ENCODE peak calls at places on chromosome 21, in four cellular contexts. L, M, Y and Q are unnamed samples. For H3K9me3, H3K4me1 and H3K27me3, the result is how much of the 10 kb centered on the place peaks cover.

GRCh38 chr21:43209575-43210453 is 41.0 kb downstream of the CRYAA start:
- DNase-seq in L (no peak), M (peak), Y (peak), Q (no peak)

GRCh38 chr21:38669186-38669585 is 136.5 kb upstream of the ETS2 start:
- DNase-seq in L (no peak), M (no peak), Y (no peak), Q (no peak)

GRCh38 chr21:29224006-29224405 is 74.7 kb upstream of the BACH1 start:
- DNase-seq in L (no peak), M (no peak), Y (no peak), Q (no peak)

GRCh38 chr21:26800455-26801454 is 44.5 kb downstream of the ADAMTS1 start:
- DNase-seq in L (no peak), M (no peak), Y (no peak), Q (no peak)

GRCh38 chr21:41671859-41672542 is 94.9 kb downstream of the RIPK4 start:
- DNase-seq in L (no peak), M (no peak), Y (no peak), Q (no peak)

GRCh38 chr21:33948951-33949444 is 33.4 kb upstream of the ATP5PO start:
- DNase-seq in L (no peak), M (no peak), Y (no peak), Q (no peak)

GRCh38 chr21:42905195-42905594 is 12.1 kb downstream of the NDUFV3 start:
- DNase-seq in L (no peak), M (no peak), Y (no peak), Q (no peak)

GRCh38 chr21:18545908-18546307 is 142.3 kb upstream of the TMPRSS15 start:
- DNase-seq in L (no peak), M (no peak), Y (no peak), Q (no peak)

GRCh38 chr21:29117372-29117955 is 13.0 kb upstream of the MAP3K7CL start:
- DNase-seq in L (no peak), M (no peak), Y (no peak), Q (no peak)

GRCh38 chr21:41827951-41828883 is 50.9 kb downstream of the PRDM15 start:
- DNase-seq in L (no peak), M (peak), Y (no peak), Q (no peak)

GRCh38 chr21:25939396-25939761 is 204.6 kb downstream of the GABPA start:
- DNase-seq in L (no peak), M (no peak), Y (no peak), Q (no peak)

GRCh38 chr21:42839271-42840231 is 39.8 kb downstream of the WDR4 start:
- DNase-seq in L (no peak), M (peak), Y (no peak), Q (no peak)

GRCh38 chr21:41957991-41958766 is 4.4 kb upstream of the C2CD2 start:
- DNase-seq in L (peak), M (peak), Y (peak), Q (peak)

GRCh38 chr21:21688877-21689276 is 690.7 kb downstream of the NCAM2 start:
- DNase-seq in L (no peak), M (no peak), Y (no peak), Q (peak)

GRCh38 chr21:21631961-21632360 is 633.8 kb downstream of the NCAM2 start:
- DNase-seq in L (no peak), M (peak), Y (no peak), Q (peak)

GRCh38 chr21:16192900-16193299 is 463.1 kb downstream of the USP25 start:
- DNase-seq in L (no peak), M (no peak), Y (no peak), Q (no peak)

GRCh38 chr21:41759926-41760325 is 6.9 kb downstream of the RIPK4 start:
- DNase-seq in L (no peak), M (peak), Y (no peak), Q (no peak)

GRCh38 chr21:33011462-33011861 is 14.3 kb upstream of the OLIG2 start:
- DNase-seq in L (no peak), M (no peak), Y (peak), Q (no peak)

GRCh38 chr21:29342394-29342957 is 43.8 kb downstream of the BACH1 start:
- DNase-seq in L (peak), M (peak), Y (peak), Q (peak)

GRCh38 chr21:44883250-44883649 is 9.8 kb upstream of the PTTG1IP start:
- DNase-seq in L (no peak), M (peak), Y (no peak), Q (no peak)

GRCh38 chr21:34129039-34129891 is 55.9 kb downstream of the MRPS6 start:
- DNase-seq in L (peak), M (no peak), Y (peak), Q (peak)

GRCh38 chr21:41381731-41382130 is 19.9 kb downstream of the MX2 start:
- DNase-seq in L (no peak), M (no peak), Y (no peak), Q (no peak)

GRCh38 chr21:42381347-42381984 is 14.4 kb downstream of the TMPRSS3 start:
- DNase-seq in L (no peak), M (peak), Y (no peak), Q (no peak)

GRCh38 chr21:44397431-44398031 is 44.1 kb downstream of the TRPM2 start:
- DNase-seq in L (no peak), M (no peak), Y (peak), Q (no peak)

GRCh38 chr21:34185051-34185750 is 111.8 kb downstream of the MRPS6 start:
- DNase-seq in L (no peak), M (no peak), Y (no peak), Q (no peak)

GRCh38 chr21:20779321-20779720 is 218.9 kb upstream of the NCAM2 start:
- DNase-seq in L (no peak), M (no peak), Y (no peak), Q (no peak)

GRCh38 chr21:42514883-42515228 is 1.2 kb downstream of the SLC37A1 start:
- DNase-seq in L (no peak), M (no peak), Y (no peak), Q (no peak)

GRCh38 chr21:33894736-33895288 is 20.8 kb downstream of the ATP5PO start:
- DNase-seq in L (peak), M (peak), Y (peak), Q (peak)

GRCh38 chr21:34075760-34076159 is 2.4 kb downstream of the MRPS6 start:
- DNase-seq in L (no peak), M (no peak), Y (no peak), Q (no peak)

GRCh38 chr21:24456358-24456757 is 1150.9 kb downstream of the MRPL39 start:
- DNase-seq in L (no peak), M (no peak), Y (no peak), Q (no peak)

GRCh38 chr21:37780991-37781983 is 135.0 kb downstream of the KCNJ6 start:
- DNase-seq in L (no peak), M (no peak), Y (no peak), Q (no peak)

GRCh38 chr21:33268736-33269441 is 2.7 kb downstream of the IL10RB start:
- DNase-seq in L (no peak), M (no peak), Y (peak), Q (no peak)

GRCh38 chr21:24895885-24896734 is 711.2 kb downstream of the MRPL39 start:
- DNase-seq in L (no peak), M (no peak), Y (no peak), Q (no peak)

GRCh38 chr21:38567577-38568360 is 69.5 kb upstream of the ERG start:
- DNase-seq in L (no peak), M (no peak), Y (no peak), Q (no peak)

DNA sequence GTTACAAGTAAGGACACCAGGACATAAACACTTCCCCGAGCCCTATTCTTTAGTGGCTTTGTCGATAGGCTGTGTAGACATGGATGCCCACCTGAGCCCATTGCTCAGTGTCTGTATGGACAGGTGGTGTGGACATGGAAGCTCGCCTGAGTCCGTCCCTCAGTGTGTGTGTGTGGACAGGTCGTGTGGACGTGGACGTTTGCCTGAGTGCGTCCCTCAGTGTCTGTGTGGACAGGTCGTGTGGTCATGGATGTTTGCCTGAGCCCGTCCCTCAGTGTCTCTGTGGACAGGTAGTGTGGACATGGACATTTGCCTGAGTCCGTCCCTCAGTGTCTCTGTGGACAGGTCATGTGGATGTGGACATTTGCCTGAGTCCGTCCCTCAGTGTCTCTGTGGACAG is 38.7 kb upstream of the COL6A2 start:
- DNase-seq in L (no peak), M (peak), Y (no peak), Q (no peak)
- H3K9me3 ChIP-seq in L (under half), M (under half), Y (under half), Q (under half)

GRCh38 chr21:31726407-31726806 is 5.5 kb downstream of the SCAF4 start:
- DNase-seq in L (no peak), M (no peak), Y (no peak), Q (no peak)
- H3K4me1 ChIP-seq in L (under half), M (under half), Y (half or more), Q (half or more)

GRCh38 chr21:36696640-36697472 is 2.1 kb upstream of the SIM2 start:
- DNase-seq in L (no peak), M (no peak), Y (no peak), Q (no peak)

GRCh38 chr21:36694593-36695282 is 4.2 kb upstream of the SIM2 start:
- DNase-seq in L (no peak), M (no peak), Y (no peak), Q (no peak)

GRCh38 chr21:36695283-36695634 is 3.7 kb upstream of the SIM2 start:
- DNase-seq in L (no peak), M (no peak), Y (no peak), Q (no peak)

GRCh38 chr21:36696390-36696639 is 2.6 kb upstream of the SIM2 start:
- DNase-seq in L (no peak), M (no peak), Y (no peak), Q (no peak)

GRCh38 chr21:36695671-36696389 is 3.1 kb upstream of the SIM2 start:
- DNase-seq in L (no peak), M (no peak), Y (no peak), Q (no peak)
- H3K27me3 ChIP-seq in L (half or more), M (under half), Y (under half), Q (half or more)

DNA sequence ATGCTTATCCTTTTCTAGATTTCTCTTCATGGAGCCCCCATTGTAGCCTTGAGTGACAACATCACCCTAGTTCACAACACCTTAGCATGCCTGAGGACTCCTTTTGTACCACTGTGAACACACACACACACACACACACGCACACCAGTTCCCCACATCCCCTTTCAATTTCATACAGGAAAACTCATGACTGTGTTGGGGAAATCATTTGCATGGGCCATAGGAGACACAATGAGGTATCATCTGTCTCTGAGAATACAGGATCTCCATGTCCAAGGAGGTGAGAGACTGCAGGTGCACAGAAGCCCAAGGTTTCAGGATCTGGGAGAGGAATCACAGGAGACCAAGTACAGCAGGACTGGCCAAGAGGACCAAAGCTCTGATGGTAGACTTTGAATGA is 119.7 kb downstream of the TPTE start:
- DNase-seq in L (no peak), M (no peak), Y (no peak), Q (no peak)
- H3K9me3 ChIP-seq in L (under half), M (under half), Y (under half), Q (under half)